ENCODE peak calls at places on chromosomes 12 and 14, in seven cellular contexts. F is H1, V is SK-N-SH, E is HepG2, M is K562, N is HCT116, A is GM12878. P is an unnamed sample.

GRCh38 chr14:73460691-73461127 is 2.4 kb upstream of the NUMB start:
- DNase-seq in F (no peak), V (no peak), E (no peak), M (no peak), N (no peak), A (no peak), P (no peak)

GRCh38 chr12:95700316-95700785 is 90.2 kb downstream of the NTN4 start:
- DNase-seq in F (no peak), V (no peak), E (no peak), M (no peak), N (no peak), A (peak), P (no peak)

GRCh38 chr12:46300906-46301305 is 32.1 kb upstream of the SLC38A1 start:
- DNase-seq in F (no peak), V (no peak), E (no peak), M (no peak), N (no peak), A (no peak), P (no peak)

GRCh38 chr14:67387195-67387594 is 24.8 kb downstream of the PLEK2 start:
- DNase-seq in F (no peak), V (no peak), E (no peak), M (no peak), N (no peak), A (no peak), P (no peak)

GRCh38 chr14:78254911-78255431 is 84.8 kb downstream of the NRXN3 start:
- DNase-seq in F (no peak), V (no peak), E (no peak), M (no peak), N (no peak), A (no peak), P (no peak)

GRCh38 chr12:6370994-6371754 is 4.2 kb downstream of the SCNN1A start:
- DNase-seq in F (peak), V (no peak), E (peak), M (peak), N (peak), A (peak), P (peak)

GRCh38 chr14:67477926-67478915 is 10.3 kb downstream of the TMEM229B start:
- DNase-seq in F (no peak), V (no peak), E (no peak), M (no peak), N (no peak), A (no peak), P (peak)

GRCh38 chr14:59221558-59221957 is 33.1 kb downstream of the DAAM1 start:
- DNase-seq in F (no peak), V (no peak), E (no peak), M (no peak), N (no peak), A (no peak), P (no peak)

GRCh38 chr12:124684971-124685688 is 117.7 kb upstream of the NCOR2 start:
- DNase-seq in F (no peak), V (no peak), E (no peak), M (no peak), N (no peak), A (no peak), P (no peak)

GRCh38 chr12:57735952-57736742 is 2.4 kb downstream of the AGAP2 start:
- DNase-seq in F (peak), V (peak), E (peak), M (peak), N (no peak), A (no peak), P (peak)

GRCh38 chr12:57162541-57163125 is 15.2 kb upstream of the LRP1-AS start:
- DNase-seq in F (no peak), V (no peak), E (no peak), M (no peak), N (no peak), A (no peak), P (no peak)

GRCh38 chr12:108787539-108787938 is 56.2 kb upstream of the CORO1C start:
- DNase-seq in F (no peak), V (no peak), E (no peak), M (no peak), N (no peak), A (no peak), P (no peak)

GRCh38 chr12:113241191-113242017 is 20.1 kb downstream of the TPCN1 start:
- DNase-seq in F (no peak), V (no peak), E (peak), M (no peak), N (no peak), A (no peak), P (no peak)

GRCh38 chr12:64997858-64998257 is 123.2 kb downstream of the WIF1 start:
- DNase-seq in F (no peak), V (no peak), E (peak), M (no peak), N (no peak), A (no peak), P (no peak)

GRCh38 chr12:64998327-64999156 is 122.6 kb downstream of the WIF1 start:
- DNase-seq in F (no peak), V (no peak), E (peak), M (no peak), N (no peak), A (no peak), P (no peak)

GRCh38 chr12:64995831-64996230 is 125.3 kb downstream of the WIF1 start:
- DNase-seq in F (no peak), V (no peak), E (no peak), M (no peak), N (no peak), A (no peak), P (no peak)

GRCh38 chr12:64990991-64991570 is 130.0 kb downstream of the WIF1 start:
- DNase-seq in F (no peak), V (no peak), E (no peak), M (no peak), N (no peak), A (no peak), P (no peak)

DNA sequence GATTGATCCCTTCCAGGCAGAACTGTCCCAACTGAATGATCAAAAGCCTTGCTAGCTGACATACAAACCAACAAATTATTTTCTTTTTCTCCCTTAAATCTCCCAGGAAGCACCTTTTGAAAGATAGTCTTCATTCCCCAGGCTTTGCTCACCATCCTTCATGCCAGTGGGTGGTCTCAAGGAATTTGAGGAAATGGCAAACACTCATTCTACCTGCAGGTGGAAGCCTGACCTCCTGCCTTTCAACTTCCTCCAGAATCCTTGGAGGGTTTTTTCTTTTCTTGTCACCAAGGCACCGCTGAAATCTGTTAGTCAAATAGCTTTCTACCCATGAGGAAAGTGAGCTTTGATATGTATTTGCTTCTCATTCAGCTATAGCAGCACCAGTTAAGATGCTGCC is 128.5 kb downstream of the WIF1 start:
- DNase-seq in F (no peak), V (no peak), E (no peak), M (no peak), N (no peak), A (no peak), P (no peak)
- TF ChIP-seq JUND in F (peak), V (no peak), E (no peak), M (no peak), N (no peak), A (no peak), P (no peak)

GRCh38 chr14:104676694-104677505 is 12.5 kb upstream of the INF2 start:
- DNase-seq in F (peak), V (no peak), E (peak), M (peak), N (no peak), A (no peak), P (no peak)
- TF ChIP-seq JUND in F (no peak), V (no peak), E (no peak), M (no peak), N (no peak), A (no peak), P (no peak)

DNA sequence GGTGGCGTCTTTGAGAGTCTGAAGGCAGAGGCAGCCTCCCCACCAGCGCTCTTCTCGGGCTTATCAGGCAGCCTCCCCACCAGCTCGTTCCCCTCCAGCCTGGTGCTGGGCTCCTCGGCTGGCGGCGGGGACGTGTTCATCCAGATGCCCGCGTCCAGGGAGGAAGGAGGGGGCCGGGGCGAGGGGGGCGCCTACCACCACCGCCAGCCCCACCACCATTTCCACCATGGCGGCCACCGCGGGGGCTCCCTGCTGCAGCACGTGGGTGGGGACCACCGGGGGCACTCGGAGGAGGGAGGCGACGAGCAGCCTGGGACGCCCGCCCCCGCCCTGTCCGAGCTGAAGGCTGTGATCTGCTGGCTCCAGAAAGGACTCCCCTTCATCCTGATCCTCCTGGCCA is 11.8 kb downstream of the RNFT2 start:
- DNase-seq in F (no peak), V (no peak), E (no peak), M (no peak), N (no peak), A (no peak), P (no peak)
- TF ChIP-seq JUND in F (no peak), V (no peak), E (no peak), M (no peak), N (no peak), A (no peak), P (no peak)

GRCh38 chr12:50101663-50102062 is 2.1 kb upstream of the GPD1 start:
- DNase-seq in F (no peak), V (peak), E (peak), M (peak), N (peak), A (no peak), P (peak)

GRCh38 chr12:50102186-50102585 is 1.6 kb upstream of the GPD1 start:
- DNase-seq in F (no peak), V (no peak), E (no peak), M (no peak), N (no peak), A (no peak), P (no peak)

GRCh38 chr12:50097952-50098351 is 5.9 kb upstream of the GPD1 start:
- DNase-seq in F (no peak), V (no peak), E (no peak), M (no peak), N (no peak), A (no peak), P (no peak)

GRCh38 chr12:50100561-50100960 is 3.2 kb upstream of the GPD1 start:
- DNase-seq in F (no peak), V (no peak), E (no peak), M (no peak), N (no peak), A (no peak), P (no peak)

GRCh38 chr12:50099302-50100008 is 4.4 kb upstream of the GPD1 start:
- DNase-seq in F (no peak), V (no peak), E (no peak), M (no peak), N (no peak), A (no peak), P (no peak)
- TF ChIP-seq JUND in F (no peak), V (no peak), E (no peak), M (no peak), N (no peak), A (no peak), P (no peak)